ENCODE peak calls at places on chromosomes 4 and X, in nine cellular contexts. Z is AG04449; N is lower lobe of right lung; B is tibial artery; J is suprapubic skin; X is cardiac muscle cell; K is CD4-positive, alpha-beta T cell; U is osteoblast; T is breast epithelium. O is an unnamed sample.

GRCh38 chrX:152735101-152735500 is 1.5 kb downstream of the MAGEA12 start:
- DNase-seq in Z (no peak), N (no peak), B (no peak), J (no peak), X (no peak), K (no peak), U (no peak), T (no peak), O (peak)

GRCh38 chrX:49225858-49226257 is 7.3 kb downstream of the CACNA1F start:
- DNase-seq in Z (no peak), N (no peak), B (no peak), J (no peak), X (no peak), K (no peak), U (peak), T (no peak), O (no peak)

GRCh38 chrX:144801786-144802185 is 445.5 kb upstream of the SPANXN1 start:
- DNase-seq in Z (no peak), N (no peak), B (no peak), J (no peak), X (no peak), K (no peak), U (no peak), T (no peak), O (no peak)

GRCh38 chr4:118351851-118352827 is 664 bp downstream of the PRSS12 start:
- DNase-seq in Z (no peak), N (peak), B (no peak), J (peak), X (no peak), K (no peak), U (peak), T (no peak), O (peak)

GRCh38 chr4:155809835-155810234 is 51.0 kb downstream of the GUCY1B1 start:
- DNase-seq in Z (no peak), N (no peak), B (no peak), J (no peak), X (peak), K (no peak), U (peak), T (no peak), O (no peak)

GRCh38 chr4:100289980-100290379 is 99.7 kb upstream of the DDIT4L start:
- DNase-seq in Z (no peak), N (no peak), B (no peak), J (no peak), X (peak), K (no peak), U (no peak), T (no peak), O (no peak)

GRCh38 chr4:149766135-149766534 is 49.5 kb downstream of the IQCM start:
- DNase-seq in Z (no peak), N (no peak), B (no peak), J (no peak), X (no peak), K (no peak), U (no peak), T (no peak), O (no peak)

GRCh38 chr4:6472387-6473263 is at the start of gene PPP2R2C:
- DNase-seq in Z (no peak), N (no peak), B (no peak), J (peak), X (no peak), K (no peak), U (peak), T (no peak), O (no peak)

GRCh38 chr4:141346144-141346543 is 125.4 kb downstream of the ZNF330 start:
- DNase-seq in Z (no peak), N (no peak), B (no peak), J (no peak), X (peak), K (no peak), U (no peak), T (no peak), O (no peak)

GRCh38 chrX:23904096-23904495 is 3.6 kb downstream of the APOO start:
- DNase-seq in Z (no peak), N (no peak), B (no peak), J (no peak), X (peak), K (no peak), U (no peak), T (no peak), O (no peak)

GRCh38 chr4:83589283-83589682 is 53.4 kb downstream of the GPAT3 start:
- DNase-seq in Z (no peak), N (no peak), B (no peak), J (no peak), X (no peak), K (no peak), U (no peak), T (no peak), O (no peak)

GRCh38 chrX:39753296-39753996 is 344.3 kb downstream of the BCOR start:
- DNase-seq in Z (no peak), N (no peak), B (no peak), J (no peak), X (peak), K (no peak), U (no peak), T (no peak), O (no peak)

GRCh38 chr4:98046665-98047064 is 96.6 kb downstream of the STPG2 start:
- DNase-seq in Z (no peak), N (no peak), B (no peak), J (no peak), X (no peak), K (no peak), U (no peak), T (no peak), O (no peak)

GRCh38 chr4:37588150-37588549 is 98.0 kb downstream of the RELL1 start:
- DNase-seq in Z (no peak), N (no peak), B (no peak), J (no peak), X (no peak), K (no peak), U (no peak), T (no peak), O (no peak)

GRCh38 chr4:18930487-18930886 is 908.9 kb upstream of the LCORL start:
- DNase-seq in Z (no peak), N (no peak), B (no peak), J (no peak), X (no peak), K (no peak), U (peak), T (no peak), O (no peak)

GRCh38 chr4:174157106-174157607 is 126.3 kb downstream of the FBXO8 start:
- DNase-seq in Z (no peak), N (no peak), B (no peak), J (no peak), X (peak), K (no peak), U (no peak), T (no peak), O (no peak)

GRCh38 chrX:37816766-37817165 is 30.6 kb downstream of the DYNLT3 start:
- DNase-seq in Z (no peak), N (no peak), B (no peak), J (no peak), X (no peak), K (no peak), U (no peak), T (no peak), O (no peak)

GRCh38 chr4:8247047-8247930 is 22.3 kb upstream of the HTRA3 start:
- DNase-seq in Z (no peak), N (peak), B (no peak), J (peak), X (peak), K (no peak), U (peak), T (no peak), O (no peak)

GRCh38 chr4:108979754-108980153 is 216.9 kb upstream of the ETNPPL start:
- DNase-seq in Z (no peak), N (no peak), B (no peak), J (no peak), X (peak), K (no peak), U (no peak), T (no peak), O (no peak)

GRCh38 chr4:139082750-139083532 is 67.4 kb downstream of the NOCT start:
- DNase-seq in Z (peak), N (peak), B (peak), J (peak), X (peak), K (peak), U (peak), T (peak), O (peak)

GRCh38 chr4:132396636-132397035 is 752.5 kb upstream of the PCDH10 start:
- DNase-seq in Z (no peak), N (no peak), B (no peak), J (no peak), X (peak), K (no peak), U (no peak), T (no peak), O (no peak)

GRCh38 chr4:22391548-22391947 is 124.3 kb downstream of the ADGRA3 start:
- DNase-seq in Z (peak), N (no peak), B (no peak), J (no peak), X (peak), K (no peak), U (peak), T (no peak), O (no peak)

GRCh38 chrX:131792789-131793462 is 230.2 kb upstream of the STK26 start:
- DNase-seq in Z (no peak), N (no peak), B (no peak), J (no peak), X (no peak), K (no peak), U (peak), T (peak), O (no peak)

GRCh38 chrX:25853002-25853479 is 285.1 kb upstream of the MAGEB18 start:
- DNase-seq in Z (no peak), N (no peak), B (no peak), J (no peak), X (no peak), K (no peak), U (no peak), T (no peak), O (no peak)

GRCh38 chr4:74453037-74453635 is 8.2 kb downstream of the AREG start:
- DNase-seq in Z (no peak), N (no peak), B (no peak), J (no peak), X (peak), K (no peak), U (peak), T (no peak), O (no peak)

GRCh38 chr4:73895201-73896177 is 26.3 kb downstream of the CXCL1 start:
- DNase-seq in Z (no peak), N (no peak), B (no peak), J (no peak), X (peak), K (no peak), U (no peak), T (no peak), O (no peak)

GRCh38 chr4:184331155-184331995 is 113.7 kb upstream of the ENPP6 start:
- DNase-seq in Z (no peak), N (no peak), B (no peak), J (no peak), X (no peak), K (no peak), U (no peak), T (peak), O (no peak)

GRCh38 chr4:14592950-14593349 is 409.3 kb upstream of the CPEB2 start:
- DNase-seq in Z (no peak), N (no peak), B (no peak), J (no peak), X (no peak), K (no peak), U (no peak), T (no peak), O (no peak)

GRCh38 chr4:38765391-38765790 is 17.4 kb downstream of the TLR10 start:
- DNase-seq in Z (no peak), N (no peak), B (no peak), J (no peak), X (no peak), K (no peak), U (peak), T (no peak), O (no peak)

GRCh38 chr4:153138736-153139135 is 65.5 kb upstream of the TRIM2 start:
- DNase-seq in Z (no peak), N (no peak), B (no peak), J (no peak), X (no peak), K (no peak), U (no peak), T (no peak), O (no peak)

GRCh38 chr4:75672461-75673026 is 667 bp downstream of the G3BP2 start:
- DNase-seq in Z (no peak), N (peak), B (peak), J (peak), X (peak), K (peak), U (peak), T (peak), O (no peak)

GRCh38 chr4:1463088-1463926 is 57.1 kb upstream of the NKX1-1 start:
- DNase-seq in Z (peak), N (peak), B (peak), J (no peak), X (peak), K (no peak), U (peak), T (no peak), O (peak)

GRCh38 chr4:10086506-10087120 is 30.0 kb downstream of the WDR1 start:
- DNase-seq in Z (no peak), N (peak), B (peak), J (no peak), X (no peak), K (no peak), U (peak), T (no peak), O (peak)

GRCh38 chr4:188463909-188464308 is 324.7 kb downstream of the TRIML1 start:
- DNase-seq in Z (no peak), N (no peak), B (no peak), J (no peak), X (no peak), K (no peak), U (no peak), T (no peak), O (no peak)

GRCh38 chr4:159271857-159272256 is 169.0 kb downstream of the RAPGEF2 start:
- DNase-seq in Z (no peak), N (no peak), B (no peak), J (no peak), X (no peak), K (no peak), U (no peak), T (no peak), O (no peak)

GRCh38 chr4:155040031-155040430 is 168.4 kb upstream of the NPY2R start:
- DNase-seq in Z (no peak), N (no peak), B (no peak), J (no peak), X (no peak), K (no peak), U (no peak), T (no peak), O (no peak)

GRCh38 chr4:26864904-26865303 is 4.3 kb downstream of the STIM2 start:
- DNase-seq in Z (no peak), N (no peak), B (no peak), J (no peak), X (no peak), K (no peak), U (no peak), T (no peak), O (no peak)

GRCh38 chrX:11566158-11566557 is 99.6 kb downstream of the ARHGAP6 start:
- DNase-seq in Z (no peak), N (no peak), B (no peak), J (no peak), X (no peak), K (no peak), U (no peak), T (no peak), O (no peak)
- TF ChIP-seq CTCF in Z (no peak), N (no peak), B (no peak), J (no peak), X (no peak), K (no peak), U (no peak), T (no peak), O (no peak)

GRCh38 chr4:92170340-92170739 is 133.4 kb upstream of the GRID2 start:
- DNase-seq in Z (no peak), N (no peak), B (no peak), J (no peak), X (no peak), K (no peak), U (no peak), T (no peak), O (no peak)

GRCh38 chr4:92175250-92175649 is 128.5 kb upstream of the GRID2 start:
- DNase-seq in Z (no peak), N (no peak), B (no peak), J (no peak), X (no peak), K (no peak), U (no peak), T (no peak), O (no peak)

DNA sequence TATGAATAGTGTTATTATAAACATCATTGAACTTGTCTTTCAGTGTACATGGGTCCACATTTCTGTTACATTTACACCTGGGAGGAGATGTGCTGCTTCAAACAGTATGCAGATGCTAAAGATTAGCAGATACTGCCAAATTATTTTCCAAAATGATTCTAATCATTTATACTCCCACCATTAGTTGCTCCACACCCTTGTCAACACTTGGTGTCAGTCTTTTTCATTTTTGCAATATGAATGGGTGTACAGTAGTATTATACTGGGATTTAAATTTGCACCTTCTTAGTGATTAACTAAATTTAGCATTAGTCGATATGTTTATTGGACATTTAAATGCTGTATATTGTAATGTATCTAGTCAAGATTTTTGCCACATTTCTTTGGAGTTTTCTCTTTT is 131.6 kb upstream of the GRID2 start:
- DNase-seq in Z (no peak), N (no peak), B (no peak), J (no peak), X (no peak), K (no peak), U (no peak), T (no peak), O (no peak)
- TF ChIP-seq CTCF in Z (no peak), N (no peak), B (no peak), J (no peak), X (peak), K (no peak), U (peak), T (no peak), O (peak)

DNA sequence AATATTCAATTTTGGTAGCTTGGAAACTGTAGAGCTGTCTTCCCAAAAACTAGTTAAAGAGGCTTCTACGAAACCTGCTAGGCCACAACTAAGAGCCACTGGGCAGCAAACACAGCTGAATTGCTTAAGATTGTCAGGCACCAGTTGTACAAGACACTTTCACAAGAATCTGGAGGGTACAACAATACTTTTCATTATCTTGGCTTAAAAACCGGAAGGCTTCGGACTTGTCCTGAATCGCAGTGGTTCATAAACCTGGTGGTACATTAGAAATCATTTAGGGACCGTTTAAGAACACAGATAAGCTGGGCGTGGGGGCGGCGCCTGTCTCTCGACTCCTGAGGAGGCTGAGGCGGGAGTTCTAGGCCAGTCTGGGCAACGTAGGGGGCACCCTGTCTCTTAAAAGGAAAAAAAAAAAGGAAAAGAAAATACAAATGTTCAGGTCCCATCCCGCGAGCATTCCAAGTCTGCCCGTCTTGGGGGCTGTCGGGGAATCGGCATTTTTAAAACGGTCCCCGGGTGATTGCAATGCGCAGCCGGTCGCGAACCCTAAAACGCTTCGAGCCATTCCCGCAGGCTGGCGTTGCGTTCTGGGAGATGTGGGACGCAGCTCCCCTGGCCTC is 763 bp downstream of the PYURF start:
- DNase-seq in Z (no peak), N (peak), B (no peak), J (no peak), X (peak), K (no peak), U (peak), T (peak), O (no peak)
- TF ChIP-seq CTCF in Z (no peak), N (no peak), B (no peak), J (no peak), X (no peak), K (no peak), U (no peak), T (no peak), O (no peak)

GRCh38 chr4:55181606-55182005 is 56.2 kb upstream of the KDR start:
- DNase-seq in Z (no peak), N (no peak), B (no peak), J (no peak), X (peak), K (no peak), U (no peak), T (no peak), O (no peak)

GRCh38 chr4:55186700-55187099 is 61.3 kb upstream of the KDR start:
- DNase-seq in Z (no peak), N (no peak), B (no peak), J (no peak), X (no peak), K (no peak), U (no peak), T (no peak), O (no peak)

GRCh38 chr4:55183926-55184599 is 58.7 kb upstream of the KDR start:
- DNase-seq in Z (peak), N (no peak), B (no peak), J (no peak), X (peak), K (no peak), U (peak), T (peak), O (no peak)

GRCh38 chr4:55186123-55186522 is 60.7 kb upstream of the KDR start:
- DNase-seq in Z (no peak), N (no peak), B (no peak), J (no peak), X (no peak), K (no peak), U (no peak), T (no peak), O (no peak)

GRCh38 chr4:55184600-55185523 is 59.5 kb upstream of the KDR start:
- DNase-seq in Z (peak), N (no peak), B (no peak), J (no peak), X (peak), K (peak), U (no peak), T (no peak), O (no peak)
- TF ChIP-seq CTCF in Z (no peak), N (peak), B (no peak), J (no peak), X (peak), K (peak), U (peak), T (peak), O (peak)

GRCh38 chr4:103998752-103999151 is 279.0 kb upstream of the TACR3 start:
- DNase-seq in Z (no peak), N (no peak), B (no peak), J (no peak), X (no peak), K (no peak), U (no peak), T (no peak), O (no peak)

GRCh38 chr4:103996637-103997036 is 276.9 kb upstream of the TACR3 start:
- DNase-seq in Z (no peak), N (no peak), B (no peak), J (no peak), X (peak), K (no peak), U (peak), T (peak), O (no peak)

GRCh38 chr4:103996059-103996458 is 276.3 kb upstream of the TACR3 start:
- DNase-seq in Z (no peak), N (no peak), B (no peak), J (no peak), X (peak), K (no peak), U (no peak), T (no peak), O (no peak)

GRCh38 chr4:103994059-103994458 is 274.3 kb upstream of the TACR3 start:
- DNase-seq in Z (no peak), N (no peak), B (no peak), J (no peak), X (peak), K (no peak), U (no peak), T (no peak), O (no peak)
- TF ChIP-seq CTCF in Z (no peak), N (no peak), B (no peak), J (no peak), X (no peak), K (no peak), U (no peak), T (no peak), O (peak)

GRCh38 chr4:161320377-161320776 is 843.4 kb downstream of the FSTL5 start:
- DNase-seq in Z (no peak), N (no peak), B (no peak), J (no peak), X (no peak), K (no peak), U (no peak), T (no peak), O (no peak)
- TF ChIP-seq CTCF in Z (peak), N (peak), B (no peak), J (no peak), X (no peak), K (no peak), U (no peak), T (no peak), O (peak)

GRCh38 chr4:33306131-33306530 is 2586.0 kb downstream of the PCDH7 start:
- DNase-seq in Z (no peak), N (no peak), B (no peak), J (no peak), X (no peak), K (no peak), U (no peak), T (no peak), O (no peak)
- TF ChIP-seq CTCF in Z (no peak), N (no peak), B (no peak), J (no peak), X (no peak), K (no peak), U (no peak), T (no peak), O (no peak)